ENCODE peak calls at places on chromosomes 1 and 21, in nine cellular contexts. P, X, C, F, G, E, L, D and R are unnamed samples.

GRCh38 chr21:38083534-38083933 is 167.3 kb upstream of the KCNJ6 start:
- DNase-seq in P (no peak), X (no peak), C (no peak), F (no peak), G (no peak), E (no peak), L (no peak), D (no peak), R (no peak)

GRCh38 chr1:212283741-212284140 is 1.5 kb upstream of the PPP2R5A start:
- DNase-seq in P (no peak), X (no peak), C (peak), F (no peak), G (no peak), E (no peak), L (no peak), D (no peak), R (no peak)

GRCh38 chr1:226100436-226101347 is 38.2 kb downstream of the H3-3A start:
- DNase-seq in P (peak), X (peak), C (peak), F (peak), G (peak), E (peak), L (peak), D (no peak), R (no peak)

GRCh38 chr1:214552174-214552608 is 789 bp upstream of the PTPN14 start:
- DNase-seq in P (no peak), X (peak), C (no peak), F (peak), G (peak), E (peak), L (peak), D (no peak), R (no peak)

GRCh38 chr1:116793357-116793935 is 39.2 kb downstream of the CD2 start:
- DNase-seq in P (no peak), X (no peak), C (no peak), F (no peak), G (no peak), E (no peak), L (no peak), D (no peak), R (no peak)

GRCh38 chr1:61121631-61122030 is 39.3 kb downstream of the NFIA start:
- DNase-seq in P (no peak), X (peak), C (no peak), F (no peak), G (no peak), E (no peak), L (no peak), D (no peak), R (no peak)

GRCh38 chr1:21534674-21535378 is 25.6 kb downstream of the ALPL start:
- DNase-seq in P (no peak), X (peak), C (peak), F (no peak), G (peak), E (peak), L (peak), D (no peak), R (no peak)

GRCh38 chr1:57945045-57945444 is 521.2 kb upstream of the DAB1 start:
- DNase-seq in P (no peak), X (no peak), C (no peak), F (no peak), G (no peak), E (no peak), L (no peak), D (no peak), R (no peak)

GRCh38 chr1:71054281-71054731 is 6.7 kb upstream of the PTGER3 start:
- DNase-seq in P (no peak), X (no peak), C (no peak), F (no peak), G (peak), E (no peak), L (no peak), D (no peak), R (no peak)

GRCh38 chr1:46370214-46370633 is 23.9 kb upstream of the FAAH start:
- DNase-seq in P (no peak), X (no peak), C (peak), F (no peak), G (no peak), E (no peak), L (no peak), D (no peak), R (no peak)

GRCh38 chr1:229862017-229862774 is 204.8 kb upstream of the GALNT2 start:
- DNase-seq in P (no peak), X (no peak), C (no peak), F (no peak), G (no peak), E (no peak), L (no peak), D (no peak), R (no peak)

GRCh38 chr1:155125946-155126493 is 1.7 kb upstream of the EFNA1 start:
- DNase-seq in P (no peak), X (peak), C (no peak), F (peak), G (peak), E (peak), L (peak), D (no peak), R (no peak)

GRCh38 chr21:42636535-42636914 is 16.9 kb upstream of the PDE9A start:
- DNase-seq in P (no peak), X (peak), C (no peak), F (no peak), G (no peak), E (no peak), L (no peak), D (no peak), R (no peak)

GRCh38 chr1:67390041-67390887 is 39.9 kb downstream of the SERBP1 start:
- DNase-seq in P (no peak), X (peak), C (no peak), F (no peak), G (no peak), E (no peak), L (no peak), D (no peak), R (no peak)

GRCh38 chr1:156958247-156958714 is 37.8 kb downstream of the LRRC71 start:
- DNase-seq in P (no peak), X (no peak), C (no peak), F (no peak), G (no peak), E (no peak), L (no peak), D (no peak), R (no peak)

GRCh38 chr1:156963621-156964020 is 43.2 kb downstream of the LRRC71 start:
- DNase-seq in P (peak), X (no peak), C (peak), F (peak), G (no peak), E (peak), L (no peak), D (no peak), R (no peak)

GRCh38 chr1:156961709-156962108 is 41.3 kb downstream of the LRRC71 start:
- DNase-seq in P (no peak), X (no peak), C (peak), F (no peak), G (no peak), E (no peak), L (no peak), D (no peak), R (no peak)

GRCh38 chr1:156957634-156958033 is 37.2 kb downstream of the LRRC71 start:
- DNase-seq in P (no peak), X (no peak), C (no peak), F (no peak), G (no peak), E (no peak), L (no peak), D (no peak), R (no peak)

DNA sequence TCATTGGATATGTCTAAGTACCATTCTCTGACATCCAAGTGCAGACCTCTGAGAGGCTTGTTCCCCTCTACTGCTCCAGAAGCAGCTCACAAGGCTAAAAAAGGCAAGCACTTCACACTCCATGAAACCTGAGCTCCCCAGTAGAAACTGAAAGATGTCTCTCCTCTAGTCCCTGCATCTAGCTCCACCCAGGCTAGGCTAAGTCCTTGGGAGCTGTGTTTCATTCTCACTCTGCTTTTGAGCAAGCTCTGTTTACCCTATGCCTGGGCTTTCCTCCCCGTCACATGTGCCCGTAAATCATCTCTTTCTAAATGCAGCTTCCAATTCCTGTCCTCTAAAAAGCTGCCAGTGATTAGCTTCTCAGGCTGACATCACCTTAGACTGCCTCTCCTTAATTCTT is 39.0 kb downstream of the LRRC71 start:
- DNase-seq in P (no peak), X (no peak), C (no peak), F (no peak), G (no peak), E (no peak), L (no peak), D (no peak), R (no peak)
- TF ChIP-seq CTCF in P (no peak), X (no peak), C (no peak), F (no peak), G (no peak), E (no peak), L (no peak), D (no peak), R (no peak)

GRCh38 chr1:20017741-20018140 is 38.3 kb upstream of the PLA2G2A start:
- DNase-seq in P (no peak), X (no peak), C (no peak), F (no peak), G (no peak), E (no peak), L (no peak), D (no peak), R (no peak)
- TF ChIP-seq CTCF in P (no peak), X (no peak), C (no peak), F (no peak), G (no peak), E (no peak), L (no peak), D (no peak), R (no peak)

GRCh38 chr1:44293761-44294315 is 61.2 kb downstream of the ERI3 start:
- DNase-seq in P (no peak), X (no peak), C (no peak), F (peak), G (peak), E (peak), L (no peak), D (no peak), R (no peak)
- TF ChIP-seq CTCF in P (no peak), X (no peak), C (no peak), F (peak), G (peak), E (no peak), L (no peak), D (no peak), R (no peak)

DNA sequence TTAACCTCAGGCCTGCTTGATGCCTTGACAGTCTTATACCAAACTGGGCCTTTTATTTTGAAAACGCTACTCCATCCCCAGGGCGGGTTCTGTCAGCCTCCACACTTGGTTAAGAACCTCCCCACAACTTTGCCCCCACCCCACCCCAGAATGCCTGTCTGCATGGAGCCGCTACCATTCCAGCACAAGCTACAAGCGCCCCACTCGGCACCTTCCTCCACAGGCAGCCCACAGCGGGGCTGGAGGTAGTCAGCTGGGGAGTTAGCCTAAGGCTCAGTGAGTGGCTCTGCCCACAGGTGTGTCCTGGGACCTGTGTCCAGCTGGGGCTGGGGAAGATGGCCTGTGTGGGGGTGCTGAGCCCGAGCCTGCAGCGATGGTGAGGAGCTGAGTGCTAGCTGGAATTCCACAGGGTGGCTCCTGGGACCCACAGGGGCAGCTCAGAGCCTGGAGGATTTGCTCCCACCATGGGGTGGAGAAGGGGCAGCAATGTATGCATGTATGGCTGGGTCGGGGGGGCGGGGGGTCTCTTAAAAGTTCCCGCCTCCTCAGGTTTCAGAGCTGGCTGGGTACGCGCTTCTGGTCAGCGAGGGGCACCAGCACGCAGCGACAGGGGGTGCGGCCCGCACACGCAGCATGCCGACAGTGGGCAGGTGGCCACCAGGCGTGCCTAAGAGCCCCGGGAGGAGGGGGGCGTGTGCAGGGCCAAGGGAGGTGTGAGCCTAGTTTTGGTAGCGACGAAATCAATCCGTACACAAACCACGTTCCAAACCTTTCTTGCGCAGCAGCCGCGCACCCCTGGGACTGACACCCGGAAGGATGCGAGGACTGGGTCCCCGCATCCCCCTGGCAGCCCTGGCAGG is 912 bp downstream of the ETNK2 start:
- DNase-seq in P (no peak), X (no peak), C (peak), F (no peak), G (peak), E (no peak), L (no peak), D (no peak), R (peak)
- TF ChIP-seq CTCF in P (no peak), X (no peak), C (no peak), F (no peak), G (no peak), E (no peak), L (no peak), D (no peak), R (no peak)

GRCh38 chr1:7503691-7504437 is 267.2 kb upstream of the VAMP3 start:
- DNase-seq in P (no peak), X (no peak), C (no peak), F (no peak), G (no peak), E (no peak), L (no peak), D (no peak), R (no peak)

GRCh38 chr1:7506677-7507619 is 264.1 kb upstream of the VAMP3 start:
- DNase-seq in P (no peak), X (no peak), C (no peak), F (no peak), G (no peak), E (no peak), L (no peak), D (no peak), R (no peak)

GRCh38 chr1:7504438-7504720 is 266.7 kb upstream of the VAMP3 start:
- DNase-seq in P (no peak), X (no peak), C (no peak), F (no peak), G (no peak), E (no peak), L (no peak), D (no peak), R (no peak)

GRCh38 chr1:7505871-7506676 is 265.0 kb upstream of the VAMP3 start:
- DNase-seq in P (no peak), X (no peak), C (no peak), F (no peak), G (no peak), E (no peak), L (no peak), D (no peak), R (no peak)

GRCh38 chr1:7505094-7505838 is 265.8 kb upstream of the VAMP3 start:
- DNase-seq in P (no peak), X (no peak), C (no peak), F (no peak), G (no peak), E (no peak), L (no peak), D (no peak), R (no peak)
- TF ChIP-seq CTCF in P (no peak), X (no peak), C (no peak), F (no peak), G (no peak), E (no peak), L (no peak), D (no peak), R (no peak)

GRCh38 chr1:235093013-235093618 is 35.5 kb downstream of the TOMM20 start:
- DNase-seq in P (no peak), X (peak), C (no peak), F (peak), G (peak), E (peak), L (peak), D (no peak), R (no peak)
- TF ChIP-seq CTCF in P (no peak), X (peak), C (no peak), F (no peak), G (peak), E (no peak), L (no peak), D (no peak), R (no peak)